ENCODE peak calls at places on chromosomes 4 and X, in eight cellular contexts. X is adrenal gland, K is IMR-90, V is breast epithelium, L is H1, Q is lower leg skin, Z is erythroblast, R is tibial nerve. J is an unnamed sample.

GRCh38 chrX:130304587-130305368 is 34.9 kb upstream of the SLC25A14 start:
- DNase-seq in L (no peak), Q (no peak), K (no peak), R (no peak), Z (no peak), V (no peak), X (no peak), J (no peak)

GRCh38 chrX:151538190-151539122 is 25.0 kb upstream of the PASD1 start:
- DNase-seq in V (no peak), K (no peak), Q (no peak), Z (no peak), R (no peak), X (no peak), L (no peak), J (no peak)

GRCh38 chr4:3010577-3010976 is 47.2 kb downstream of the GRK4 start:
- DNase-seq in Q (no peak), V (no peak), Z (no peak), R (no peak), X (no peak), K (no peak), L (no peak), J (no peak)

GRCh38 chrX:2484721-2485459 is 15.9 kb downstream of the DHRSX start:
- DNase-seq in Q (no peak), V (no peak), X (no peak), R (no peak), Z (no peak), K (peak; percentile 54), L (no peak), J (no peak)

GRCh38 chr4:138890921-138891570 is 124.5 kb upstream of the NOCT start:
- DNase-seq in R (no peak), V (no peak), X (no peak), K (no peak), L (no peak), Q (no peak), Z (no peak), J (no peak)

GRCh38 chr4:93814722-93815121 is 13.8 kb upstream of the ATOH1 start:
- DNase-seq in K (no peak), R (no peak), X (peak; percentile 56), L (no peak), Z (no peak), Q (no peak), V (no peak), J (no peak)

GRCh38 chrX:70481871-70482270 is 37.2 kb downstream of the DLG3 start:
- DNase-seq in V (no peak), Z (no peak), Q (no peak), R (no peak), L (no peak), K (no peak), X (no peak), J (no peak)

GRCh38 chrX:154991476-154991875 is 31.0 kb downstream of the F8 start:
- DNase-seq in R (no peak), L (no peak), Q (no peak), V (no peak), K (no peak), Z (no peak), X (no peak), J (no peak)

GRCh38 chrX:124113799-124114600 is 152.5 kb downstream of the STAG2 start:
- DNase-seq in V (no peak), K (no peak), Q (no peak), R (no peak), L (no peak), Z (no peak), X (no peak), J (no peak)

GRCh38 chr4:8050180-8050554 is 108.4 kb downstream of the ABLIM2 start:
- DNase-seq in V (no peak), X (no peak), K (no peak), L (no peak), Q (no peak), R (no peak), Z (no peak), J (no peak)

GRCh38 chrX:76454456-76454927 is 27.0 kb downstream of the MAGEE1 start:
- DNase-seq in K (peak; percentile 9), V (no peak), X (peak; percentile 0), Z (peak; percentile 4), L (no peak), Q (peak; percentile 61), R (no peak), J (no peak)

GRCh38 chr4:172962564-172963353 is 205.9 kb upstream of the GALNT7 start:
- DNase-seq in R (no peak), Q (no peak), X (no peak), L (no peak), Z (no peak), K (peak; percentile 96), V (no peak), J (no peak)

GRCh38 chrX:68286076-68286475 is 147.2 kb downstream of the OPHN1 start:
- DNase-seq in V (no peak), X (no peak), Q (no peak), L (no peak), Z (no peak), K (peak; percentile 40), R (no peak), J (no peak)

DNA sequence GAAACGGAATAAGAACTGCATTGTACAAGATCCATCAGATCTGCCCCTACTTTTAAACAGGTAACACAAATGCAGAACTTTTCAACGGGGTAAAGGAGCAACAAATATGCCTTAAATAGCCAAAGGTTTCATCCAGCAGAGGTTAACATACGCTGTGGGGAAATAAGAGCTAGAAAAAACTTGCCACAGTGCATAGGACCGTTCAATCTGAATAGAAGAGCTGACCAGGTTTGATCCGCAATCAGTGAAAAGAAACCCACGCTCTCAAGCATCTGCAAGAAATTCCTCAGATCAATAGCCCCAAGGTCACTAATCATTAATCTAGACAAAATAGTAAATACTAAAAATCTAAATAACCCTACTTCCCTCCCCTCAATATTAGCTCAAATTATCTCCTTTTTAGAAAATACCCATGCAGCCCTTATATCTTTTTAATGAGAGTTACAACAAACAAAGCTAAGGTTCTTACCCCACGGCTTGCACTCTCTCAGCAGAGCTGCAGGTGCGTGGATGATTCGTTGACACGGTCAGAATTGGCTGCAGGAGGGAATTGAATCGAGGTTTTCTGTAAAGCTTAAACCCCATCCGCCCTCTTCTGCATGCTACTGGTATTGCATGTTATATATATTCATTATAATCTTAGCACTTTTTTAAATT is at the start of gene TLR10:
- DNase-seq in L (no peak), Q (no peak), Z (peak; percentile 57), X (peak; percentile 62), K (peak; percentile 52), R (no peak), V (no peak), J (no peak)
- TF ChIP-seq POLR2A in L (no peak), Q (no peak), Z (no peak), X (no peak), K (no peak), R (no peak), V (no peak), J (peak; percentile 64)

DNA sequence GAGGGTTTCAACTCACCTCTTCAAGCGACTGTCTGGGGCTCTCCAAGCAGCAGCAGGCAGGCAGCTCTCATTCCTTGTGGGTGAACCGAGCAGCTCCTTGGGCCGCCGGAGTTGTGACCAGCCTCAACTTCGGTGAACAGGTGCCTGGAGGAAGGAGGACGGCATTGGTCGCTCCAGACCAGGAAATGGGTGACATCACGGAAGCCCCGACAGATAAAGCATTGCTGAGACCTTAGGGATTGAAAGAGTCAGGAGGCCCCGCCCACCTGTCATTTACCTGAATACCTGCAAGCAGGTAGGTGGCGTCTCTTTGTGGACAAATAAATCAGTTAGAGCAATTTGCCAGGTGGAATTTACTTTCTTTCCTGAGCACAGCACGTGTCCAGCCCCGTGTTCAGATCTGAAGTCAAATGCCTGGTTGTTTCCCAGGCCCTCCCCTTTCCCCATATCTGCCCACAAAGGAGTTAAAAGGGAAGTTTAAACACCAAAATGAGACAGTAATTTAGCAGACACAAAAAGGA is at the start of gene LNX1:
- DNase-seq in R (no peak), L (peak; percentile 70), V (peak; percentile 90), K (no peak), Q (peak; percentile 89), X (no peak), Z (no peak), J (no peak)
- TF ChIP-seq POLR2A in R (no peak), L (peak; percentile 90), V (no peak), K (no peak), Q (no peak), X (no peak), Z (no peak), J (no peak)

GRCh38 chr4:112514449-112515277 is 1.3 kb downstream of the NEUROG2 start:
- DNase-seq in X (no peak), Q (peak; percentile 79), K (no peak), R (no peak), Z (peak; percentile 37), L (no peak), V (no peak), J (no peak)
- TF ChIP-seq POLR2A in X (no peak), Q (no peak), K (no peak), R (no peak), Z (no peak), L (no peak), V (no peak), J (no peak)

GRCh38 chr4:155037031-155037430 is 171.4 kb upstream of the NPY2R start:
- DNase-seq in V (no peak), Z (no peak), R (no peak), K (no peak), X (no peak), L (no peak), Q (no peak), J (no peak)

GRCh38 chr4:155026715-155027114 is 181.7 kb upstream of the NPY2R start:
- DNase-seq in X (no peak), R (no peak), L (no peak), Q (no peak), V (no peak), Z (no peak), K (no peak), J (no peak)

GRCh38 chr4:155033604-155034003 is 174.8 kb upstream of the NPY2R start:
- DNase-seq in V (no peak), K (no peak), X (no peak), R (no peak), L (no peak), Z (no peak), Q (no peak), J (no peak)

GRCh38 chr4:155038459-155038858 is 170.0 kb upstream of the NPY2R start:
- DNase-seq in K (no peak), Z (no peak), Q (no peak), V (no peak), L (no peak), X (no peak), R (no peak), J (no peak)

GRCh38 chr4:155032521-155033229 is 175.8 kb upstream of the NPY2R start:
- DNase-seq in Z (no peak), L (no peak), K (no peak), Q (no peak), V (no peak), R (no peak), X (no peak), J (no peak)
- TF ChIP-seq POLR2A in Z (no peak), L (no peak), K (no peak), Q (no peak), V (no peak), R (no peak), X (no peak), J (no peak)

DNA sequence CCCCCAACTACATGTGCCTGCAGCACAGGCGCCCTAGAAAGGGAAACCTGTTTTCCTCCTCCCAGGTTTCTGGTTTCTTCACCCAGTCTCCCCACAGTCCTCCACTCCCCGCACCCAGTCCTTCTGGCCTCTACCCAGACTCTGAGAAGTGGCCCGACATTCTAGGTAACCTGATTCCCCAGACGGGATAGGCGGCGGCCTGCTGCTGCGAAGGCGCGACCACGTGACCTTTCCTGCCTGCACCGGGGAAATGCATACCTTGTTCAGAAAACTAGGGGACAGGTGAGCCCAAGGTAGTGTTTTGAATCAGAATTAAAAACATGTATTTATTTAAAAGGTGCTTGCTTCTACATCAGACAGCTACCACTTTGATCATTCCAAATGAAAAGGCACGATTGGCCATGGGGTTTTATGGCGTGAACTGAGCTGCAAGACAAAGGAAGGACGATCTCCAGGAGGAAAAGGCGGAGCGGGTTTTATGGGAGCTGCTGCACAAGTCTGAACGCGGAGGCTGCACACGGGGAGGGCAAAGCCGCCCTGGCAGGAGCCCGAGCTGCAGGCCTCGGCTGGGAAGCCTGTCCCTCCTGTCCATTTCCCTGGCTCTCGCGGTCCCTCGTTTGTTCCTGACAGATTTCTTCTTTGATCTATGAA is 150.7 kb downstream of the SPRY1 start:
- DNase-seq in K (no peak), X (no peak), V (peak; percentile 64), R (no peak), L (peak; percentile 49), Q (peak; percentile 89), Z (no peak), J (no peak)
- TF ChIP-seq POLR2A in K (no peak), X (no peak), V (no peak), R (no peak), L (peak; percentile 38), Q (no peak), Z (no peak), J (no peak)

J was measured in GM12892.